ENCODE peak calls at places on chromosomes 3 and 15, in seven cellular contexts. W is CD8-positive, alpha-beta T cell; N is body of pancreas; M is GM12865; G is endothelial cell; H is pancreas; Z is brain microvascular endothelial cell. Y is an unnamed sample.

GRCh38 chr3:43477600-43477999 is 144.2 kb downstream of the ANO10 start:
- DNase-seq in W (peak; percentile 72), N (peak; percentile 13), M (no peak), G (no peak), H (no peak), Z (no peak), Y (no peak)

GRCh38 chr3:149883134-149883533 is 70.1 kb downstream of the RNF13 start:
- DNase-seq in W (no peak), N (no peak), M (no peak), G (no peak), H (no peak), Z (no peak), Y (no peak)

GRCh38 chr3:156681003-156681402 is 6.6 kb downstream of the TIPARP start:
- DNase-seq in W (no peak), N (peak; percentile 55), M (peak; percentile 77), G (peak; percentile 13), H (peak; percentile 33), Z (peak; percentile 95), Y (peak; percentile 33)

GRCh38 chr3:148227534-148227933 is 470.2 kb upstream of the AGTR1 start:
- DNase-seq in W (no peak), N (no peak), M (no peak), G (no peak), H (no peak), Z (peak; percentile 39), Y (no peak)

GRCh38 chr3:180926526-180926925 is 14.1 kb downstream of the FXR1 start:
- DNase-seq in W (no peak), N (no peak), M (no peak), G (no peak), H (no peak), Z (no peak), Y (no peak)

GRCh38 chr3:33722626-33723370 is 4.7 kb upstream of the CLASP2 start:
- DNase-seq in W (no peak), N (no peak), M (no peak), G (no peak), H (no peak), Z (no peak), Y (no peak)

GRCh38 chr3:171005648-171006047 is 20.9 kb downstream of the SLC2A2 start:
- DNase-seq in W (no peak), N (no peak), M (no peak), G (no peak), H (no peak), Z (no peak), Y (no peak)

GRCh38 chr3:178336336-178336735 is 199.9 kb upstream of the KCNMB2 start:
- DNase-seq in W (no peak), N (no peak), M (no peak), G (no peak), H (no peak), Z (no peak), Y (no peak)

GRCh38 chr3:99355465-99355864 is 282.9 kb upstream of the COL8A1 start:
- DNase-seq in W (no peak), N (no peak), M (peak; percentile 35), G (no peak), H (no peak), Z (no peak), Y (no peak)

GRCh38 chr3:47404955-47405790 is 24.4 kb downstream of the PTPN23 start:
- DNase-seq in W (no peak), N (no peak), M (no peak), G (no peak), H (no peak), Z (no peak), Y (no peak)

GRCh38 chr15:66800584-66801235 is 98.7 kb downstream of the SMAD6 start:
- DNase-seq in W (no peak), N (no peak), M (no peak), G (no peak), H (no peak), Z (no peak), Y (no peak)

GRCh38 chr3:193508108-193508507 is 46.6 kb downstream of the ATP13A4 start:
- DNase-seq in W (no peak), N (no peak), M (no peak), G (no peak), H (no peak), Z (no peak), Y (no peak)

GRCh38 chr3:73475175-73475574 is 149.6 kb downstream of the PDZRN3 start:
- DNase-seq in W (no peak), N (no peak), M (peak; percentile 74), G (no peak), H (no peak), Z (no peak), Y (no peak)

GRCh38 chr3:112127522-112128494 is 5.2 kb downstream of the GCSAM start:
- DNase-seq in W (no peak), N (no peak), M (peak; percentile 77), G (no peak), H (no peak), Z (no peak), Y (no peak)

GRCh38 chr3:24365168-24365567 is 129.5 kb downstream of the THRB start:
- DNase-seq in W (no peak), N (peak; percentile 82), M (no peak), G (no peak), H (peak; percentile 76), Z (peak; percentile 83), Y (no peak)

GRCh38 chr3:59502806-59503205 is 453.0 kb upstream of the CFAP20DC start:
- DNase-seq in W (no peak), N (no peak), M (no peak), G (no peak), H (no peak), Z (peak; percentile 86), Y (no peak)

GRCh38 chr15:43483306-43484128 is 9.4 kb downstream of the TP53BP1 start:
- DNase-seq in W (no peak), N (no peak), M (peak; percentile 9), G (no peak), H (no peak), Z (no peak), Y (no peak)

GRCh38 chr3:45140392-45140791 is 5.8 kb downstream of the CDCP1 start:
- DNase-seq in W (no peak), N (peak; percentile 31), M (no peak), G (no peak), H (no peak), Z (no peak), Y (no peak)

GRCh38 chr3:78765671-78766485 is 1001.9 kb downstream of the ROBO1 start:
- DNase-seq in W (no peak), N (no peak), M (no peak), G (no peak), H (no peak), Z (no peak), Y (no peak)

GRCh38 chr3:60514866-60515265 is 736.4 kb downstream of the FHIT start:
- DNase-seq in W (no peak), N (no peak), M (no peak), G (no peak), H (no peak), Z (no peak), Y (no peak)

GRCh38 chr3:71063768-71064287 is 519.7 kb downstream of the FOXP1 start:
- DNase-seq in W (peak; percentile 33), N (peak; percentile 50), M (no peak), G (peak; percentile 20), H (peak; percentile 29), Z (peak; percentile 36), Y (peak; percentile 33)

DNA sequence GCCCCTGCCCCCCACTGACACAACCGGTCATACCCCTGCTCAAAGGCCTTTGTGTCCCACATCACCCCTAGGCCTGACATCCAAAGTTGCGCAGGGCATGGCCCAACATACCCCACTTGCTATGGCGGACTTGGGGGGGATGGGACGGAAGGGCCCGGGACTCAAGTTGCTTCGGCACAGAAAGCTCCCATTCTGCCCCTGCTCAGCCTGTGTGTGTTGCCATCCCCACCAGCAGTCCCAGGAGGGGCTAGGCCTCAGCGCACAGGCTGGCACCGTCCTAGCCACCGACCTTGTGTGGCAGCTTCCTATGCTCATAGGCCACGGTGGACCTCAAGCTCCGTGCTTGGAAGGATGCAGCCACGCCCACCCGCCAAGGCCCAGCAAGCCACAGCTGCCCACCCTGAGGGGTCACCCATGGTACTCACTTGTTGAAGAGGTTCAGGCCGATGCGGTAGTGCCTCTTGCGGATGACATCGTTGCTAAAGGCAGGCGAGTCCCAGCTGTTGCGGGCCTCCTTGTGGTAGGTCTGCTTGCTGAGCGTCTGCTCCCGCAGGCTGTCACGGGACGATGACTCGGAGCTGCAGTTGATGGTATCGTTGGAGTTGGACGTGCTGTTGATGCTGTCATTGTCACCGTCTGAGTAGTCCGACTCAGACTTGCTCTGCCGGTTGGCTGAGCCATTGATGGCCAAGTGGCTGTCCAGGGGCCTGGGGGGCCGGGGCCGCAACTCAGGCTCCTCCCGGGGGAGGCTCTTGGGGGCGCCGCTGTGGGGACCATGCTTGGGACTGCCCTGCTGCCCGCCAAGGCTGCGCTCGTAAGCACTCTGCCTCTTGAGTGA is 93.9 kb upstream of the RPL32 start:
- DNase-seq in W (no peak), N (no peak), M (no peak), G (no peak), H (no peak), Z (peak; percentile 9), Y (no peak)
- TF ChIP-seq CTCF in W (no peak), N (no peak), M (no peak), G (no peak), H (no peak), Z (no peak), Y (no peak)

GRCh38 chr3:187748050-187748481 is 2.8 kb upstream of the BCL6 start:
- DNase-seq in W (peak; percentile 90), N (peak; percentile 96), M (peak; percentile 73), G (peak; percentile 97), H (peak; percentile 90), Z (peak; percentile 87), Y (peak; percentile 62)
- TF ChIP-seq CTCF in W (peak; percentile 88), N (peak; percentile 97), M (peak; percentile 94), G (peak; percentile 96), H (peak; percentile 93), Z (peak; percentile 99), Y (peak; percentile 93)

DNA sequence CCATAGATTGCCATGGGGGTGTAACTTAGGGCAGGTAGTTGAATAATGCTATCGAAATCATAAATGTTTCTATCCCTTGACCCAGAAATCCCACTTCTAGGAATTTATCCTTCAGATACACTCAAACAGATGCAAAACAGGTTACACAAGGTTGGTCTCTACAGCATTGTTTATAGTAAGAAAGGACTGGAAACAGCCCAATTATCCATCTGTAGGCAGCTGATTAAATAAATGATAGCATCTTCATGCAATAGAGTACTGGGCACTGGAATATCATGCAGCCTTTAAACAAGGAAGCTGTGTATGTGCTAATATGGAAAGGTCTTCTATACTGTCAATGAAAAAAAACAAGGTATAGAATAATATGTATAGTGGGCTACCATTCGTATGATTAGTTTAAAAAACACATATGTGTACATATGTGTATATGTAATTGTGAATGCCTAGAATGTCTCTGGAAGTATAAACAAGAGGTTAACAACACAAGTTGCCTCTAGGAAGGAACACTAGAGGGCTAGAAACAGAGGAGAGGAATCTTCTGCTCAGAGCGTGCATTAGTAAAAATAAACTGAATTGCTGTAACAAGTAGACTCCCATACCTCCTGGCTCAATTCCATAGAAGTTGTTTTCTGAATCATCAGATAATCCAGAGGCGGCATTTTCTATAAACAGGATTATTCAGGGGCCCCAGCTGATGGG is 146.1 kb downstream of the TLE3 start:
- DNase-seq in W (no peak), N (no peak), M (no peak), G (no peak), H (no peak), Z (no peak), Y (no peak)
- TF ChIP-seq CTCF in W (no peak), N (no peak), M (no peak), G (no peak), H (no peak), Z (no peak), Y (no peak)

DNA sequence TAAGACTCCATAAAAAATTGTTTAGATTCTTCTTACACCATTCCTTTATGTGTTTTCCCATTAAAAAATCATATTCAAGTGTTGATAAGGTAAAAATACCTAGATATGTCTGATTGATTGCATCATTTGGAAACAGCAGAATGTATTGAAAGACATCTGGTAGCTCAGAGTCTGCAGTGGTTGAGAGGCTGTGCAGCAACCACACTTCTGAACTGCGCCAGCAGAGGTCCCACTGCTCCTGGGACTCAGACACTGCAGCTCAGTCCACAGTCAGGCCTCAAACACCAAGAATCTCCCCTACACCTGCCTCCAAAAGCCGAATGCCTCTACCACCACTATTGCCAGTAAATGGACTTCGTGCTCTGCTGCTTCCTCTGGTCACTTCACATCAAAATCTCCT is 176.9 kb upstream of the LMCD1 start:
- DNase-seq in W (peak; percentile 47), N (peak; percentile 30), M (peak; percentile 46), G (peak; percentile 52), H (peak; percentile 15), Z (peak; percentile 65), Y (peak; percentile 47)
- TF ChIP-seq CTCF in W (peak; percentile 67), N (peak; percentile 24), M (peak; percentile 62), G (no peak), H (no peak), Z (peak; percentile 87), Y (peak; percentile 64)